ENCODE peak calls at places on chromosomes 7 and 10, in four cellular contexts. T is A549, J is WTC11, Q is HepG2. G is an unnamed sample.

GRCh38 chr10:116594525-116595035 is 3.8 kb downstream of the PNLIPRP1 start:
- DNase-seq in T (no peak), J (no peak), Q (no peak), G (no peak)

GRCh38 chr7:2921748-2922147 is 77.6 kb upstream of the GNA12 start:
- DNase-seq in T (no peak), J (peak), Q (peak), G (no peak)

GRCh38 chr7:128053023-128053422 is 21.8 kb upstream of the LRRC4 start:
- DNase-seq in T (no peak), J (no peak), Q (no peak), G (no peak)

GRCh38 chr10:3780056-3780765 is 4.8 kb downstream of the KLF6 start:
- DNase-seq in T (no peak), J (no peak), Q (no peak), G (no peak)

GRCh38 chr10:80122746-80123145 is 9.8 kb upstream of the PLAC9 start:
- DNase-seq in T (no peak), J (no peak), Q (no peak), G (no peak)

GRCh38 chr7:24727165-24728120 is 29.8 kb downstream of the GSDME start:
- DNase-seq in T (no peak), J (no peak), Q (no peak), G (no peak)

GRCh38 chr7:120554960-120555571 is 282.1 kb downstream of the KCND2 start:
- DNase-seq in T (peak), J (peak), Q (peak), G (peak)

GRCh38 chr10:124016795-124017375 is 76.5 kb downstream of the CHST15 start:
- DNase-seq in T (no peak), J (no peak), Q (no peak), G (no peak)

GRCh38 chr7:4136036-4136435 is 546.1 kb upstream of the FOXK1 start:
- DNase-seq in T (no peak), J (no peak), Q (no peak), G (no peak)

GRCh38 chr10:88232029-88232895 is 350.9 kb downstream of the RNLS start:
- DNase-seq in T (no peak), J (no peak), Q (no peak), G (no peak)

GRCh38 chr10:117492504-117492903 is 50.0 kb upstream of the EMX2 start:
- DNase-seq in T (no peak), J (no peak), Q (no peak), G (no peak)

GRCh38 chr7:94223375-94224084 is 171.2 kb upstream of the COL1A2 start:
- DNase-seq in T (peak), J (peak), Q (no peak), G (no peak)

GRCh38 chr10:117250409-117250808 is 9.5 kb downstream of the SLC18A2 start:
- DNase-seq in T (no peak), J (no peak), Q (no peak), G (no peak)

GRCh38 chr7:108196004-108196403 is 65.8 kb upstream of the LAMB4 start:
- DNase-seq in T (no peak), J (no peak), Q (no peak), G (no peak)

GRCh38 chr7:158819571-158820203 is 9.6 kb downstream of the ESYT2 start:
- DNase-seq in T (no peak), J (no peak), Q (no peak), G (peak)

GRCh38 chr10:111126981-111127848 is 50.4 kb downstream of the ADRA2A start:
- DNase-seq in T (no peak), J (no peak), Q (no peak), G (no peak)

GRCh38 chr10:76936182-76936581 is 701.4 kb downstream of the KCNMA1 start:
- DNase-seq in T (no peak), J (no peak), Q (no peak), G (no peak)

GRCh38 chr10:103666109-103666508 is 172.6 kb downstream of the NEURL1 start:
- DNase-seq in T (peak), J (peak), Q (no peak), G (peak)

GRCh38 chr7:3887071-3887691 is 586.1 kb downstream of the SDK1 start:
- DNase-seq in T (no peak), J (no peak), Q (no peak), G (no peak)

GRCh38 chr10:92938846-92939245 is 90.5 kb downstream of the EXOC6 start:
- DNase-seq in T (no peak), J (no peak), Q (no peak), G (no peak)

GRCh38 chr10:9302142-9302746 is 1247.8 kb downstream of the GATA3 start:
- DNase-seq in T (peak), J (no peak), Q (peak), G (peak)

GRCh38 chr7:131506597-131506996 is 49.8 kb downstream of the PODXL start:
- DNase-seq in T (no peak), J (peak), Q (no peak), G (peak)

GRCh38 chr10:72030762-72031543 is 57.4 kb downstream of the SPOCK2 start:
- DNase-seq in T (no peak), J (no peak), Q (peak), G (no peak)

DNA sequence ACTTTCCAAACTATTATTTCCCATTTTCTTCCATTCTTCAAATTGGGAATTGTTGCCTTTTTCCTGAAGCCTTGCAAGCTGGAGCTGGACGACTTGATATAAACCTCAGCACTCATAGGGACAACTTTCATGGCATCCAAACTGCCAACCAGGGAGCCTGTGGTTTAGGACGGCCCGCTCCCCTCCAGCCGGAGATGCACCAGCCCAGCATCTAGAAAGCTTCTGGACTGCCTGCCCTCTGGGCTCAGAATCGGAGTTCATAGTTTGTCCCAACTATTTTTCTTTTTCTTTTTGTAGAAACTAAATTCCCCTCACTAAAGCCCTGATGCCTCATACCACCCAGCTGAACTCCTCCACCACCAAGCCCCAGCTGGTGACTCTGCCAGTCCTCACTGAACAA is 200.3 kb downstream of the DNAJB6 start:
- DNase-seq in T (no peak), J (no peak), Q (no peak), G (no peak)
- TF ChIP-seq HMGXB4 in T (no peak), J (no peak), Q (no peak), G (no peak)

GRCh38 chr10:122149607-122150505 is 121.2 kb upstream of the BTBD16 start:
- DNase-seq in T (no peak), J (no peak), Q (no peak), G (no peak)
- TF ChIP-seq HMGXB4 in T (no peak), J (no peak), Q (no peak), G (no peak)

DNA sequence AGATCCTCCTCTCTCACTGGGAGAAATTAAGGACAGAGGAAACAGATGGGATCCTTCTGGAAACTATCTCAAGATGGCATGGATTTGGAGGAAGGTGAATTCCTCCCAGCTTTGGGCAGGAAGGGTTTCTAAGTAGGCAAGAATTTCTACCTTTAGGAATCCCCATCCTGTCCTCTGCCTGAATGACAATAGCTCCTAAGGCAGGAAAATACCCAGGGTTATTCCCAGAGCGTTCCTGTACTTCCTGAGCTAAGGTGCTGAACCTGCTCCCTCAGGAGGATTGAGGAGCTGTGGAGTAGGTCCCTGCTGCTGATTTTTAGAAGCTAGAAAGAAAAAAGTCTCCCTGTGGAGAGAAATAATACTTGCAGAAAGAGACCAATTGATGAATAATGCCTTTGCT is 568 bp downstream of the MGAM2 start:
- DNase-seq in T (no peak), J (no peak), Q (no peak), G (no peak)
- TF ChIP-seq HMGXB4 in T (no peak), J (no peak), Q (no peak), G (no peak)

GRCh38 chr7:6160191-6160623 is 112.2 kb downstream of the CYTH3 start:
- DNase-seq in T (peak), J (peak), Q (no peak), G (no peak)
- TF ChIP-seq HMGXB4 in T (no peak), J (no peak), Q (no peak), G (no peak)

DNA sequence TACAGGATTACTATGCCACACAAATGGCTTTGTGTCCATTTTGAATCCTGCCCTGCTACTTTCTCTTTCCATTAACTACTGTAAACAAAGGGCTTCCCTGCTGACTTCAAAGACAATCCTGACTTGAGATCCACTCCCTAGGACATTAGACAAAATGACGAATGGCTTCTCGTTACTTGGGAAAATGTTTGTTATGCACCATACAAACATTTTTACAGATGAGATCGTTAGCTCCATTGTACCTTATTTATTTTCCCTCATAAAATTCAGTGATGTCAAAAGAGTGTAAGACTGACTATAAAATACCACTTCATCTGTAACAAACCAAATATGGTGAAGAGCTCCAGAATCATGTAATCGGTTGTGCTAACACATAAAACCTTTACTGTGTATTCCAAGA is 121.8 kb downstream of the CD36 start:
- DNase-seq in T (peak), J (no peak), Q (peak), G (no peak)
- TF ChIP-seq HMGXB4 in T (no peak), J (no peak), Q (no peak), G (no peak)

GRCh38 chr10:51892965-51893658 is 193.7 kb upstream of the CSTF2T start:
- DNase-seq in T (peak), J (peak), Q (peak), G (no peak)
- TF ChIP-seq HMGXB4 in T (no peak), J (no peak), Q (no peak), G (no peak)

G was measured in K562.